ENCODE peak calls at places on chromosome 5, in ten cellular contexts. B is GM12864; N is epithelial cell of esophagus; L is WERI-Rb-1; A is naive thymus-derived CD8-positive, alpha-beta T cell; V is NCI-H1105; H is ELR; T is RWPE1; U is A549; I is activated CD8-positive, alpha-beta T cell treated with anti-CD3 and anti-CD28 coated beads, Interleukin-2, amount 10 ng/mL, durations not matched to agents 7 days and 5 days. Z is an unnamed sample.

GRCh38 chr5:138536665-138537315 is 6.2 kb downstream of the ETF1 start:
- DNase-seq in B (no peak), N (peak; percentile 34), L (no peak), A (no peak), V (no peak), H (peak; percentile 46), T (peak; percentile 26), U (peak; percentile 40), I (peak; percentile 27), Z (no peak)

GRCh38 chr5:94544031-94544650 is 74.3 kb downstream of the KIAA0825 start:
- DNase-seq in B (no peak), N (peak; percentile 28), L (no peak), A (no peak), V (no peak), H (no peak), T (no peak), U (no peak), I (no peak), Z (no peak)

GRCh38 chr5:125409496-125410351 is 663.3 kb upstream of the ZNF608 start:
- DNase-seq in B (no peak), N (peak; percentile 24), L (peak; percentile 81), A (no peak), V (peak; percentile 37), H (peak; percentile 25), T (no peak), U (no peak), I (no peak), Z (peak; percentile 30)

GRCh38 chr5:90473321-90474234 is 993 bp downstream of the MBLAC2 start:
- DNase-seq in B (no peak), N (peak; percentile 41), L (peak; percentile 30), A (peak; percentile 6), V (no peak), H (peak; percentile 47), T (peak; percentile 45), U (peak; percentile 34), I (peak; percentile 40), Z (peak; percentile 30)

GRCh38 chr5:149878371-149878770 is 66.2 kb downstream of the PDE6A start:
- DNase-seq in B (no peak), N (peak; percentile 49), L (no peak), A (no peak), V (no peak), H (no peak), T (no peak), U (peak; percentile 57), I (no peak), Z (no peak)

GRCh38 chr5:28779161-28779754 is 1740.9 kb upstream of the CDH9 start:
- DNase-seq in B (no peak), N (peak; percentile 46), L (peak; percentile 17), A (no peak), V (peak; percentile 8), H (no peak), T (peak; percentile 26), U (peak; percentile 31), I (no peak), Z (no peak)

GRCh38 chr5:1448511-1449011 is 3.3 kb upstream of the SLC6A3 start:
- DNase-seq in B (no peak), N (no peak), L (peak; percentile 5), A (no peak), V (no peak), H (no peak), T (no peak), U (no peak), I (no peak), Z (no peak)

GRCh38 chr5:157232706-157233105 is 33.2 kb upstream of the CYFIP2 start:
- DNase-seq in B (no peak), N (peak; percentile 12), L (no peak), A (no peak), V (no peak), H (no peak), T (no peak), U (no peak), I (peak; percentile 19), Z (no peak)

GRCh38 chr5:180598316-180598701 is 7.0 kb upstream of the SCGB3A1 start:
- DNase-seq in B (no peak), N (no peak), L (no peak), A (no peak), V (no peak), H (no peak), T (no peak), U (no peak), I (no peak), Z (no peak)

GRCh38 chr5:133785182-133785581 is 172.8 kb upstream of the FSTL4 start:
- DNase-seq in B (no peak), N (peak; percentile 8), L (peak; percentile 24), A (no peak), V (no peak), H (peak; percentile 3), T (no peak), U (no peak), I (no peak), Z (no peak)

GRCh38 chr5:93884254-93884653 is 142.9 kb upstream of the POU5F2 start:
- DNase-seq in B (no peak), N (no peak), L (no peak), A (no peak), V (no peak), H (peak; percentile 5), T (no peak), U (no peak), I (no peak), Z (no peak)

GRCh38 chr5:73948720-73949119 is 322.7 kb downstream of the ARHGEF28 start:
- DNase-seq in B (no peak), N (peak; percentile 16), L (peak; percentile 20), A (no peak), V (no peak), H (peak; percentile 25), T (no peak), U (no peak), I (no peak), Z (no peak)

GRCh38 chr5:1522601-1523479 is 920 bp downstream of the LPCAT1 start:
- DNase-seq in B (no peak), N (peak; percentile 22), L (peak; percentile 25), A (no peak), V (no peak), H (peak; percentile 41), T (no peak), U (no peak), I (no peak), Z (no peak)

GRCh38 chr5:142550471-142550870 is 135.4 kb downstream of the FGF1 start:
- DNase-seq in B (no peak), N (no peak), L (no peak), A (no peak), V (no peak), H (no peak), T (no peak), U (no peak), I (no peak), Z (no peak)

GRCh38 chr5:122341087-122341486 is 29.1 kb downstream of the SNCAIP start:
- DNase-seq in B (no peak), N (no peak), L (no peak), A (no peak), V (no peak), H (peak; percentile 20), T (no peak), U (no peak), I (no peak), Z (no peak)

GRCh38 chr5:138610468-138611294 is 35.5 kb upstream of the HSPA9 start:
- DNase-seq in B (no peak), N (no peak), L (peak; percentile 49), A (no peak), V (no peak), H (no peak), T (no peak), U (peak; percentile 20), I (no peak), Z (no peak)

GRCh38 chr5:138230981-138231589 is 18.0 kb upstream of the CDC23 start:
- DNase-seq in B (no peak), N (peak; percentile 86), L (no peak), A (no peak), V (peak; percentile 4), H (peak; percentile 19), T (peak; percentile 37), U (peak; percentile 57), I (no peak), Z (no peak)

GRCh38 chr5:1962619-1963355 is 80.1 kb upstream of the IRX4 start:
- DNase-seq in B (no peak), N (peak; percentile 88), L (no peak), A (no peak), V (no peak), H (no peak), T (peak; percentile 84), U (no peak), I (no peak), Z (no peak)

GRCh38 chr5:148474025-148474511 is 90.3 kb downstream of the FBXO38 start:
- DNase-seq in B (no peak), N (no peak), L (no peak), A (no peak), V (no peak), H (peak; percentile 9), T (peak; percentile 14), U (no peak), I (no peak), Z (no peak)

GRCh38 chr5:53560028-53560427 is 411 bp upstream of the NDUFS4 start:
- DNase-seq in B (no peak), N (no peak), L (no peak), A (no peak), V (no peak), H (peak; percentile 17), T (no peak), U (no peak), I (no peak), Z (no peak)

GRCh38 chr5:100690036-100690560 is 154.9 kb downstream of the FAM174A start:
- DNase-seq in B (no peak), N (no peak), L (no peak), A (no peak), V (no peak), H (peak; percentile 65), T (no peak), U (no peak), I (no peak), Z (no peak)

GRCh38 chr5:1544294-1545010 is 20.7 kb upstream of the LPCAT1 start:
- DNase-seq in B (no peak), N (no peak), L (peak; percentile 4), A (no peak), V (no peak), H (no peak), T (no peak), U (no peak), I (no peak), Z (no peak)

GRCh38 chr5:67957374-67957773 is 258.2 kb upstream of the PIK3R1 start:
- DNase-seq in B (no peak), N (no peak), L (no peak), A (no peak), V (no peak), H (no peak), T (no peak), U (no peak), I (no peak), Z (no peak)

GRCh38 chr5:127417534-127417933 is 99.9 kb upstream of the PRRC1 start:
- DNase-seq in B (no peak), N (no peak), L (no peak), A (no peak), V (no peak), H (no peak), T (no peak), U (no peak), I (no peak), Z (no peak)

GRCh38 chr5:53381-54174 is 38.4 kb upstream of the PLEKHG4B start:
- DNase-seq in B (no peak), N (peak; percentile 11), L (peak; percentile 85), A (no peak), V (peak; percentile 73), H (peak; percentile 46), T (peak; percentile 44), U (peak; percentile 49), I (peak; percentile 46), Z (no peak)

GRCh38 chr5:10073705-10074104 is 176.0 kb downstream of the ATPSCKMT start:
- DNase-seq in B (no peak), N (no peak), L (peak; percentile 85), A (no peak), V (no peak), H (no peak), T (no peak), U (no peak), I (no peak), Z (no peak)

GRCh38 chr5:9653811-9654210 is 23.7 kb upstream of the TAS2R1 start:
- DNase-seq in B (peak; percentile 31), N (peak; percentile 86), L (peak; percentile 43), A (no peak), V (no peak), H (peak; percentile 85), T (peak; percentile 7), U (no peak), I (no peak), Z (peak; percentile 29)

GRCh38 chr5:60943624-60944023 is 1.2 kb downstream of the ERCC8 start:
- DNase-seq in B (no peak), N (peak; percentile 58), L (no peak), A (no peak), V (no peak), H (peak; percentile 28), T (no peak), U (no peak), I (no peak), Z (no peak)